ENCODE peak calls at places on chromosome 10, in nine cellular contexts. J is foreskin keratinocyte, D is keratinocyte, N is fibroblast of pulmonary artery, W is GM12864, I is nephron progenitor cell, P is SK-N-SH, C is psoas muscle, K is left ventricle myocardium inferior. L is an unnamed sample.
A peak's percentile ranks its signal among the peaks of the same experiment; 100 is the strongest.

GRCh38 chr10:17175551-17175950 is 25.9 kb downstream of the TRDMT1 start:
- DNase-seq in J (no peak), D (no peak), N (peak; percentile 31), W (no peak), I (no peak), P (no peak), C (no peak), K (no peak), L (no peak)

GRCh38 chr10:93815304-93816091 is 57.8 kb downstream of the LGI1 start:
- DNase-seq in J (no peak), D (no peak), N (no peak), W (no peak), I (peak; percentile 25), P (peak; percentile 58), C (no peak), K (no peak), L (no peak)

GRCh38 chr10:69439813-69440506 is 11.3 kb upstream of the TSPAN15 start:
- DNase-seq in J (peak; percentile 75), D (no peak), N (peak; percentile 77), W (no peak), I (no peak), P (no peak), C (no peak), K (no peak), L (peak; percentile 74)

GRCh38 chr10:329361-330099 is 194.3 kb downstream of the ZMYND11 start:
- DNase-seq in J (peak; percentile 82), D (peak; percentile 61), N (peak; percentile 94), W (no peak), I (no peak), P (no peak), C (peak; percentile 81), K (peak; percentile 79), L (peak; percentile 81)

GRCh38 chr10:56316603-56317002 is 44.5 kb downstream of the ZWINT start:
- DNase-seq in J (no peak), D (no peak), N (no peak), W (no peak), I (no peak), P (no peak), C (no peak), K (no peak), L (no peak)

GRCh38 chr10:8146650-8147049 is 92.2 kb downstream of the GATA3 start:
- DNase-seq in J (peak; percentile 76), D (no peak), N (peak; percentile 23), W (no peak), I (no peak), P (no peak), C (no peak), K (no peak), L (no peak)

GRCh38 chr10:101492814-101493213 is 95.2 kb downstream of the POLL start:
- DNase-seq in J (no peak), D (no peak), N (no peak), W (no peak), I (no peak), P (no peak), C (no peak), K (no peak), L (no peak)

GRCh38 chr10:95840121-95840520 is 67.7 kb upstream of the CC2D2B start:
- DNase-seq in J (peak; percentile 16), D (no peak), N (no peak), W (no peak), I (no peak), P (no peak), C (no peak), K (no peak), L (no peak)

GRCh38 chr10:23643396-23643795 is 204.5 kb downstream of the OTUD1 start:
- DNase-seq in J (peak; percentile 1), D (no peak), N (no peak), W (no peak), I (no peak), P (no peak), C (no peak), K (no peak), L (peak; percentile 34)

GRCh38 chr10:36109399-36110023 is 467.4 kb upstream of the FZD8 start:
- DNase-seq in J (no peak), D (no peak), N (no peak), W (no peak), I (no peak), P (no peak), C (no peak), K (no peak), L (no peak)

GRCh38 chr10:113663142-113663541 is 699 bp downstream of the NRAP start:
- DNase-seq in J (no peak), D (no peak), N (no peak), W (no peak), I (no peak), P (no peak), C (no peak), K (no peak), L (no peak)

GRCh38 chr10:60186315-60187071 is 203.2 kb downstream of the ANK3 start:
- DNase-seq in J (no peak), D (no peak), N (peak; percentile 66), W (no peak), I (no peak), P (no peak), C (no peak), K (peak; percentile 55), L (peak; percentile 29)

GRCh38 chr10:74011762-74012161 is 13.8 kb downstream of the VCL start:
- DNase-seq in J (peak; percentile 49), D (no peak), N (peak; percentile 93), W (no peak), I (no peak), P (no peak), C (no peak), K (no peak), L (peak; percentile 51)

GRCh38 chr10:116737582-116738358 is 4.6 kb downstream of the HSPA12A start:
- DNase-seq in J (no peak), D (no peak), N (no peak), W (no peak), I (peak; percentile 28), P (peak; percentile 87), C (no peak), K (no peak), L (no peak)

GRCh38 chr10:78600740-78601139 is 468.0 kb upstream of the ZMIZ1 start:
- DNase-seq in J (peak; percentile 3), D (no peak), N (no peak), W (no peak), I (no peak), P (no peak), C (no peak), K (no peak), L (no peak)

GRCh38 chr10:78602201-78602917 is 466.4 kb upstream of the ZMIZ1 start:
- DNase-seq in J (no peak), D (no peak), N (no peak), W (no peak), I (no peak), P (no peak), C (no peak), K (no peak), L (no peak)

GRCh38 chr10:78604721-78605120 is 464.0 kb upstream of the ZMIZ1 start:
- DNase-seq in J (no peak), D (no peak), N (no peak), W (no peak), I (no peak), P (no peak), C (no peak), K (no peak), L (no peak)

GRCh38 chr10:78604286-78604685 is 464.5 kb upstream of the ZMIZ1 start:
- DNase-seq in J (no peak), D (no peak), N (no peak), W (no peak), I (no peak), P (no peak), C (no peak), K (no peak), L (no peak)

DNA sequence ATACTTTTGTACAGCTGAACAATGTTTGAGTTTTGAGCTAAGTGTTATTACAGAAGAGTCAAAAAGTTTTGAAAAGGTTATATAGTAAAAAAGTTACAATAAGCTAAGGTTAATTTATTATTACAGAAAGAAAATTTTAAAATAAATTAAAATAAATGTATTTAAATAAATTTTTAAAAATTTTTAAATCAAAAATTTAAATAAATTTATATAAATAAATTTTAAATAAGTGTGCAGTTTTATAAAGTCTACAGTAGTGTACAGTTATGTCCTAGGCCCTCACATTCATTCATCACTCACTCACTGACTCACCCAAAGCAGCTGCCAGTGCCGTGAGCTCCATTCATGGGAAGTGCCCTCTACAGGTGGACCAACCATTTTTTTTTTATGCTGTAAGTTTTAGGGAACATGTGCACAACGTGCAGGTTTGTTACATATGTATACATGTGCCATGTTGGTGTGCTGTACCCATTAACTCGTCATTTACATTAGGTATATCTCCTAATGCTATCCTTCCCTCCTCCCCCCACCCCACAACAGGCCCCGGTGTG is 462.9 kb upstream of the ZMIZ1 start:
- DNase-seq in J (peak; percentile 22), D (peak; percentile 4), N (peak; percentile 9), W (no peak), I (no peak), P (no peak), C (no peak), K (no peak), L (no peak)
- TF ChIP-seq CTCF in J (peak; percentile 55), D (no peak), N (no peak), W (no peak), I (no peak), P (peak; percentile 36), C (no peak), K (no peak), L (no peak)

GRCh38 chr10:44325157-44325556 is 59.7 kb downstream of the CXCL12 start:
- DNase-seq in J (no peak), D (no peak), N (no peak), W (no peak), I (no peak), P (no peak), C (no peak), K (no peak), L (peak; percentile 48)
- TF ChIP-seq CTCF in J (no peak), D (no peak), N (no peak), W (no peak), I (no peak), P (no peak), C (no peak), K (no peak), L (no peak)

DNA sequence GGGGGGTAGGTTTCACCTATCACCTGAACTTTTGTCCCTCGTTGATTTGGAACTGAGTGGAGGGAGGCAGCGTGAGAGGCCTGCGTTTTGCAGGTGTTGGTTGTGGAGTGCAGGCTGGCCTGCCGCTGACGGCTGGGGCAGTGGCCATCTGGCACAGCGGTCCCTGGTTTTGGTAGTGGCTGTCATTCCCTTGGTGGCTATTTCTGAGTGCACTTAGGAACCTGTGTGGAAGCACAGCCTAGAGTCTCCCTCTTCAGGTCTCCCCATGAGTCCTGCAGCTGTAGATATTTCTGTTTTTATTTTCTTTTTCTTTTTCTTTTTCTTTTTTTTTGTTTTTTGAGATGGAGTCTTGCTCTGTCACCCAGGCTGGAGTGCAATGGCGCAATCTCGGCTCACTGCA is 129.2 kb downstream of the CUL2 start:
- DNase-seq in J (no peak), D (no peak), N (peak; percentile 49), W (no peak), I (no peak), P (peak; percentile 50), C (no peak), K (peak; percentile 32), L (no peak)
- TF ChIP-seq CTCF in J (peak; percentile 63), D (peak; percentile 19), N (peak; percentile 37), W (no peak), I (no peak), P (peak; percentile 35), C (peak; percentile 63), K (peak; percentile 60), L (no peak)

DNA sequence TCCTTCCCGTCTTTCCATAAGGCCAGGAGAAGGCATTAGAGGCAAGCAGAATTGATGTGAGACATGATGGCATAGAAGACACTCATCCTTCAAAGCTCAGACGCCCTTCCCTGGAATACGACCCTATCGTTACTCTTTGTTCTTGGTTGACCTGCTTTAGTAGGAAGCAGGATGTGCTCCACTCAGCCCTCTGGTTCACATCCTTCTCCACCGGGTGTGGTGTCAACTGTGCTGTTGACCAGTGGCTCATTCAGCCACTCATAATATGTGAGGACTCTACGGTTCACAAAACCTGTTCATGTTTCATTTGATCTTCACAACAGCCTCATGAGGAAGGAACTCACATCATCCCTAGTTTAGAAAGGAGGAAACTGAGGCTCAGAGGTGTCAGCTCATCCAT is 47.1 kb downstream of the ADRA2A start:
- DNase-seq in J (no peak), D (no peak), N (no peak), W (no peak), I (no peak), P (no peak), C (no peak), K (no peak), L (no peak)
- TF ChIP-seq CTCF in J (no peak), D (no peak), N (no peak), W (no peak), I (no peak), P (no peak), C (no peak), K (no peak), L (no peak)